ENCODE peak calls at places on chromosome 3, in eight cellular contexts. B is effector memory CD4-positive, alpha-beta T cell; D is colonic mucosa; T is neural progenitor cell; N is fibroblast of lung; F is adrenal gland; U is SJSA1; Y is mucosa of descending colon. P is an unnamed sample.

GRCh38 chr3:62558549-62559112 is 185.3 kb upstream of the FEZF2 start:
- DNase-seq in N (no peak), U (no peak), T (peak; percentile 71), B (no peak), D (no peak), Y (no peak), F (no peak), P (peak; percentile 57)

GRCh38 chr3:87260270-87260669 is 16.1 kb downstream of the POU1F1 start:
- DNase-seq in U (peak; percentile 42), F (peak; percentile 37), T (peak; percentile 72), D (peak; percentile 45), N (peak; percentile 46), Y (no peak), B (no peak), P (peak; percentile 28)

GRCh38 chr3:97793415-97794019 is 28.3 kb upstream of the CRYBG3 start:
- DNase-seq in T (peak; percentile 52), N (peak; percentile 40), D (no peak), U (no peak), B (no peak), Y (no peak), F (no peak), P (peak; percentile 13)

GRCh38 chr3:17292556-17292955 is 407.8 kb downstream of the PLCL2 start:
- DNase-seq in F (no peak), B (no peak), Y (no peak), T (no peak), N (peak; percentile 40), D (no peak), U (no peak), P (no peak)

GRCh38 chr3:94101860-94102259 is 39.0 kb downstream of the NSUN3 start:
- DNase-seq in T (no peak), B (no peak), F (no peak), Y (no peak), U (no peak), D (no peak), N (peak; percentile 10), P (no peak)

GRCh38 chr3:112395166-112395894 is 62.4 kb downstream of the CD200 start:
- DNase-seq in D (no peak), T (no peak), N (peak; percentile 65), Y (no peak), U (no peak), B (no peak), F (no peak), P (no peak)

GRCh38 chr3:11808231-11808630 is 38.5 kb downstream of the TAMM41 start:
- DNase-seq in N (no peak), D (peak; percentile 25), T (no peak), F (no peak), U (no peak), B (no peak), Y (no peak), P (no peak)

GRCh38 chr3:4978966-4979400 is 254 bp upstream of the BHLHE40 start:
- DNase-seq in U (peak; percentile 89), T (peak; percentile 55), F (peak; percentile 99), B (peak; percentile 95), D (peak; percentile 95), N (peak; percentile 99), Y (peak; percentile 98), P (no peak)

GRCh38 chr3:34421762-34422161 is 623.3 kb downstream of the PDCD6IP start:
- DNase-seq in N (no peak), D (no peak), B (no peak), U (no peak), T (no peak), F (no peak), Y (no peak), P (no peak)

GRCh38 chr3:159829056-159829995 is 159.3 kb upstream of the IL12A start:
- DNase-seq in D (peak; percentile 84), Y (peak; percentile 68), F (peak; percentile 76), T (no peak), N (peak; percentile 41), B (no peak), U (no peak), P (no peak)

GRCh38 chr3:94046533-94046932 is 16.2 kb downstream of the DHFR2 start:
- DNase-seq in N (no peak), T (no peak), B (no peak), F (no peak), U (no peak), Y (no peak), D (no peak), P (no peak)

GRCh38 chr3:140167600-140168281 is 232.8 kb downstream of the CLSTN2 start:
- DNase-seq in Y (no peak), B (no peak), U (no peak), T (no peak), D (no peak), F (no peak), N (peak; percentile 36), P (no peak)

GRCh38 chr3:29005862-29006261 is 275.0 kb upstream of the RBMS3 start:
- DNase-seq in D (no peak), F (no peak), Y (no peak), B (no peak), N (no peak), U (no peak), T (no peak), P (no peak)

DNA sequence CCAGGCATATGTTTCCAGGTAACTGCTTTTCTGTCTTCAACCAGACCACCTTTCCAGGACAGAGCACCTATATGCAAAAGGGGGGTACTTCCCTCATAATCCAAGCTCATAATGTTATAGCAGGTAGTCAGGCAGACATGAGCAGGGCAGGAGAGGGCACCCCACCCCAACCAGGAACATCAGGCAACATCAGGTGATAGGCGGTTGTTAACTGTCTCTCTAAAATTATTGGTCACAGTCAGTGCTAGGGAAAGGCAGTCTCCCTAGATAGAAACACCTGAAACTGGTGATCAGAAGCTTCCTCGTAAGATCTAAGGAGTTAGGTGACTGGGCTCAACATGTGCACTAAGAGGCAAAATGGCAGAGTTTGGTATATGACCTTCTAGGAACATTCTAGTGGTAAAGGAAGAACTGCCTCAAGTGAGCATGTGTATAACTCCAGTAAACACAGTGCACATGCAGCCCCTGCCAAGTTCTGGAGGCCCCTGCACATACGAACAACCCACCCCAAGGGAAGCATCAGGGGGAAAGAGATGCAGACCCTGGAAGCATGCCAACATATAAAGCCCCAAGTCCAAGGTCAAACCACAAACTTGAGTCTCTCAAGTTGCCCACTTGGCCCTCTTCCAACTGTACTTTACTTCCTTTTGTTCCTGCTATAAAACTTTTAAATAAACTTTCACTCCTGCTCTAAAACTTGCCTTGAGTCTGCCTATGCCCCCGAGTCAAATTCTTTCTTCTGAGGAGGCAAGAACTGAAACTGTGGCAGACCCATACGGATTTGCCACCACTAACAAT is 270.9 kb downstream of the ULK4 start:
- DNase-seq in F (no peak), U (no peak), N (no peak), T (no peak), B (no peak), D (peak; percentile 71), Y (no peak), P (no peak)
- H3K4me1 ChIP-seq in F (peaks cover 8% of the 10 kb centered on the region), U (peaks cover 27% of the 10 kb centered on the region), N (no peaks in the 10 kb centered on the region), T (no peaks in the 10 kb centered on the region), B (no peaks in the 10 kb centered on the region), D (no peaks in the 10 kb centered on the region), Y (peaks cover 5% of the 10 kb centered on the region), P (no peaks in the 10 kb centered on the region)

GRCh38 chr3:71851878-71852277 is 66.9 kb upstream of the PROK2 start:
- DNase-seq in B (no peak), T (no peak), F (no peak), U (no peak), N (no peak), D (no peak), Y (no peak), P (no peak)
- H3K4me1 ChIP-seq in B (no peaks in the 10 kb centered on the region), T (no peaks in the 10 kb centered on the region), F (no peaks in the 10 kb centered on the region), U (no peaks in the 10 kb centered on the region), N (no peaks in the 10 kb centered on the region), D (no peaks in the 10 kb centered on the region), Y (no peaks in the 10 kb centered on the region), P (no peaks in the 10 kb centered on the region)

DNA sequence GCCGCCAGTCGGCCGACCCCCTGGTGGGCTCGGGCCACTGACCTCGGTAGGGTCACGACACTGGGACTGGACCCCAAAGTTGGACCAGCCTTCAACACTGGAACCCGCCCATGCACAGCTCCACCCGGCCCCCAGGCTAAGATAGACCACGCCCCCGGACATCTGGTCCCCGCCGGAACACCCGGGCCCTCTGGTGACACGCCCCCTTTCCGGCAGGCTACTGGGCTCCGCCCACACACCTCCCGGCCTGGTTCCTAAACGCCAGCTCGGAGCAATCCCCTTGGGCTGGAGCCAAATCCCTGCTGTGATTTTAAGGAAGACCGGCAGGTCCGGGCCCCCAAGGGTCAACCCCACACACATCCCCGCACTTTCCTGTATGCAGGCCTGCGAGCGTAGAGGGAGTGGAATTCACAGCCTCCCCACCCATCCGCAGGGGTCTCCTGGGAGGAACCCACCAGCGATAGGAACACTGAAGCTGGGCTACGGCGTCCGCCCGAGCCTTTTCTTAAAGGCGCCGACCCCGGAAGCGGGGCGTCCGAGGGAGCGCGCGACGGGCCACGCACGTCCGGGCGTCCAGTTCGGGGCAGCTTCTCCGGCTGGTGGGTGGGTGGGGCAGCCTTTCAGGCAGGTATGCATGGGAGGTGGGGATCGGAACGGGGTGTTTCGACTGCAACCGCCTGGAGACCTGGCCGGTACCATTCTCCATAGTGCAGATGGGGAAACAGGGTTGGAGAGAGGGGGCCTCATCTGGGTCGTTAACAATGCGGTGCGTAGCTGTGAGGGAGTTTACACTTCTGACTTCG is at the start of gene HEMK1:
- DNase-seq in B (peak; percentile 86), T (peak; percentile 98), N (peak; percentile 91), F (peak; percentile 98), U (peak; percentile 97), D (peak; percentile 99), Y (peak; percentile 99), P (peak; percentile 91)
- H3K4me1 ChIP-seq in B (peaks cover 56% of the 10 kb centered on the region), T (peaks cover 13% of the 10 kb centered on the region), N (peaks cover 5% of the 10 kb centered on the region), F (peaks cover 29% of the 10 kb centered on the region), U (peaks cover 26% of the 10 kb centered on the region), D (no peaks in the 10 kb centered on the region), Y (peaks cover 30% of the 10 kb centered on the region), P (peaks cover 7% of the 10 kb centered on the region)

GRCh38 chr3:172624999-172625398 is 85.9 kb downstream of the NCEH1 start:
- DNase-seq in Y (no peak), U (no peak), N (no peak), F (no peak), B (no peak), D (no peak), T (no peak), P (no peak)

GRCh38 chr3:172622916-172623700 is 87.8 kb downstream of the NCEH1 start:
- DNase-seq in T (peak; percentile 51), F (peak; percentile 53), B (no peak), N (peak; percentile 77), Y (no peak), U (no peak), D (peak; percentile 52), P (no peak)

GRCh38 chr3:172627057-172627809 is 83.6 kb downstream of the NCEH1 start:
- DNase-seq in Y (no peak), D (no peak), U (no peak), F (no peak), B (no peak), N (peak; percentile 43), T (no peak), P (no peak)

GRCh38 chr3:172626241-172626640 is 84.6 kb downstream of the NCEH1 start:
- DNase-seq in B (no peak), U (peak; percentile 55), T (no peak), D (no peak), N (peak; percentile 72), F (no peak), Y (no peak), P (no peak)

DNA sequence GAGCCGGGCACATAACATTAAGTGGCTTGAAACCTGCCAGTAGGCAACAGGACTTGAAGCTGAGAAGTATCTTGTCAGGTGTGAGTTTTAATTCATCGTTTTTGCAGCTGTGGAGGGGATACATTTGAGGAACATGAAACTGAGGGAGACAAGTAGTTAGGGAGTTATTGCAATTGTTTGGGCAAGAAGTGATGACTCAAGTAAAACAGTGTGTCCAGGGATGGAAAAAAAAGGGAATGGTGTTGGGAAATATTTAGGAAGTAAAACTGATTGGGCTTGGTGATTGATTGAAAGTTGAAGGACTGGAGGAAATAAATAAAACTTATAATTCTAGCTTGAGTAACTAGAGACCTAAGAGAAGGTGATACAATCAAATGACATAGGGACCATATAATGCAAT is 85.5 kb downstream of the NCEH1 start:
- DNase-seq in D (no peak), N (peak; percentile 45), F (no peak), T (no peak), B (no peak), U (no peak), Y (no peak), P (no peak)
- H3K4me1 ChIP-seq in D (no peaks in the 10 kb centered on the region), N (peaks cover 18% of the 10 kb centered on the region), F (peaks cover 15% of the 10 kb centered on the region), T (no peaks in the 10 kb centered on the region), B (no peaks in the 10 kb centered on the region), U (peaks cover 62% of the 10 kb centered on the region), Y (no peaks in the 10 kb centered on the region), P (no peaks in the 10 kb centered on the region)

P was measured in NT2/D1.